ENCODE peak calls at places on chromosome 19, in four cellular contexts. D is uterus, K is gastrocnemius medialis, V is IMR-90. A is an unnamed sample.

GRCh38 chr19:1000095-1000494 is at the start of gene GRIN3B:
- DNase-seq in K (no peak), D (no peak), V (peak), A (no peak)

GRCh38 chr19:40335101-40335500 is 13.1 kb downstream of the C19orf47 start:
- DNase-seq in V (no peak), D (no peak), K (no peak), A (no peak)

GRCh38 chr19:44752816-44753618 is 4.5 kb downstream of the BCL3 start:
- DNase-seq in V (peak), K (peak), D (peak), A (peak)

GRCh38 chr19:50496189-50497029 is 14.6 kb downstream of the JOSD2 start:
- DNase-seq in D (no peak), V (no peak), K (peak), A (no peak)

GRCh38 chr19:35314031-35314430 is 15.0 kb upstream of the CD22 start:
- DNase-seq in K (no peak), V (no peak), D (no peak), A (no peak)

GRCh38 chr19:29622191-29623070 is 16.3 kb downstream of the POP4 start:
- DNase-seq in K (no peak), D (no peak), V (no peak), A (no peak)

GRCh38 chr19:3670796-3671679 is 29.2 kb downstream of the PIP5K1C start:
- DNase-seq in K (peak), D (peak), V (peak), A (peak)

GRCh38 chr19:29805026-29805925 is 6.5 kb upstream of the CCNE1 start:
- DNase-seq in K (no peak), V (peak), D (no peak), A (no peak)

GRCh38 chr19:3586124-3586626 is 897 bp downstream of the GIPC3 start:
- DNase-seq in K (no peak), D (no peak), V (no peak), A (no peak)

DNA sequence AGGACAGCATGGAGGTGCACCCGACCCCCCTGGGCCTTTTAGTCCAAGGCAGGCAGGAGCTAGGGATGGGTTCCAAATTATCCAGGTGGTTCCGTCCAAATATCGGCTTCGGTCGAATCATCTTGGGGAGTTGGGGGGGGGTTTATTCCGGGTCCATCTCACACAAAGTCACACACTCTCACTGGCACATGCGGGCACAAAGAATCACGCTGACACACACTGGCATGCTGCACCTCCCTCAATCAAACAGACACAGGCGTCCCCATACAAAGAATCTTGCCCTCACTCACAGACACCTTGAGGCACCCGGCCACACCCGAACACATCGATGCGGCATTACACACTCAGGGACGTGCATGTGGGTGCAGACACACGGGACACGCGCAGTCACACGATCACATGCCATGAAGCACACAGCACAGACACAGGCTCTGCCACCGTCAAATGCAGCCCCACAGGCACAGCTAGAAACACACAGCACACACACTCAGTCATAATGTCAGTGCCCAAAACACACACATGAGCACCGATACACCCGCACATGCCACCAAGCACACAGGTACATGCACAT is 7.8 kb downstream of the NFIX start:
- DNase-seq in V (no peak), K (peak), D (no peak), A (peak)
- TF ChIP-seq CTCF in V (no peak), K (no peak), D (no peak), A (no peak)

DNA sequence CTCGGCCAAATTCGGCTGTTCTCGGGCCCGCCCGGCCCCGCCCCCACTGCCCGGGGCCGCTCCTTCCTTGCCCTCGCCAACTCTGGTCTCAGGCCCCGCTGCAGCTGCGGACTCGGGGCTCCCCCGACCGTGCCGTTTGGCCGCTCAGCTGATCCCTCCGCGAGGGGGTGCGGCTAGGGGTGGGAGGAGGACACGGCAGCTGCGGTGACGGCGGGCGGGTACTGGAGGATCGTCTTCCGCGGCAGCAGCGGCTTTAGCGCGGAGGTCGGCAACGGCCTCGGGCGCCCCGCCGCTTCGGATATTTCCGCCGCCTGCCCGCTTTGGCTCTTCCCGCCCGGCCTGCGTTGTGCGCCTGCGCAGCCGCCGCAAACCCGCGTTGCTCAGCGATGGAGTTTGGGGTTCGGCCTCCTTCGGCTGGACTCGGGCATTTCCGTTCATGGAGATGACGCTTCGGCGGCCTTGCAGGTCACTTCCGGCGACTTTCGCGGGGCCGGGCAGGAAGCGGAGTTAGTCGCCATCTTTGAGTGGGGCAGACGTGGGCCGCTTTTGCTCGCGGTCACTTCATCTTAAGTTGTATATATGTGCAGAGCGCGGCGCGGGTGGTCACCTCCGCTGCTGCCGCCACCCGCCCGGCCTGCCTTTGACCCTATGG is 338 bp upstream of the UBE2M start:
- DNase-seq in V (peak), D (peak), K (peak), A (peak)
- TF ChIP-seq POLR2A in V (peak), D (peak), K (peak), A (peak)

GRCh38 chr19:7539827-7540425 is 4.4 kb downstream of the PNPLA6 start:
- DNase-seq in D (no peak), K (no peak), V (no peak), A (no peak)

GRCh38 chr19:7542556-7543348 is 7.2 kb downstream of the PNPLA6 start:
- DNase-seq in V (no peak), K (no peak), D (no peak), A (no peak)

GRCh38 chr19:7540761-7541480 is 5.4 kb downstream of the PNPLA6 start:
- DNase-seq in V (peak), K (no peak), D (no peak), A (no peak)

GRCh38 chr19:7541481-7541824 is 5.9 kb downstream of the PNPLA6 start:
- DNase-seq in D (no peak), K (no peak), V (no peak), A (no peak)

GRCh38 chr19:7541828-7542443 is 6.4 kb downstream of the PNPLA6 start:
- DNase-seq in K (no peak), D (no peak), V (no peak), A (no peak)
- TF ChIP-seq CTCF in K (no peak), D (no peak), V (no peak), A (no peak)

GRCh38 chr19:10332965-10333757 is at the start of gene RAVER1:
- DNase-seq in V (peak), K (peak), D (peak), A (peak)
- TF ChIP-seq POLR2A in V (peak), K (peak), D (peak), A (peak)

GRCh38 chr19:41399525-41399924 is 1.9 kb downstream of the BCKDHA start:
- DNase-seq in D (no peak), V (no peak), K (no peak), A (no peak)

GRCh38 chr19:41397086-41398041 is at the start of the genes BCKDHA and EXOSC5:
- DNase-seq in D (peak), K (peak), V (peak), A (peak)

GRCh38 chr19:41399091-41399490 is 1.5 kb downstream of the BCKDHA start:
- DNase-seq in D (no peak), K (no peak), V (no peak), A (no peak)

GRCh38 chr19:41398042-41398403 is 405 bp downstream of the BCKDHA start:
- DNase-seq in D (no peak), K (no peak), V (no peak), A (no peak)

DNA sequence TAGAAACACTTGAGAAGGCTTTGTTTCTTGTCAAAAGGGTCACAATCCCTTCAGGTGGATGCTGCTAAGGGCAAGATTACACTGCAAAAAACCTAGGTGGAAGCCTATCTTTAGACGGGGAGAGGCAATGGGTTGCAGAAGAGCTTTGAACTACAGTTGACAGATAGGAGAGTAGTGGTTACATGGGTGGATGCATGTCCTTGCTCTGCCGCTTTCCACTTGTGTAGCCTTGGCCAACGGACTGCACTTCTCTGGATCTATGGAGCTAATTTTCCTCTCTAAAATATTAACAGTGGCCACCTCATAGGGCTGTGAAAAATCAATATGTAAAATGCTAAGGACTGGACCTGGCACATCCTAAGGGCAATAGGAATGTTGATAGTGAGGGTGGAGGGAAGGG is 985 bp downstream of the BCKDHA start:
- DNase-seq in K (no peak), V (no peak), D (no peak), A (no peak)
- TF ChIP-seq CTCF in K (no peak), V (no peak), D (no peak), A (no peak)

GRCh38 chr19:56966225-56966696 is 125.7 kb upstream of the PEG3 start:
- DNase-seq in K (no peak), D (peak), V (no peak), A (no peak)
- TF ChIP-seq POLR2A in K (no peak), D (no peak), V (no peak), A (no peak)

GRCh38 chr19:18860725-18861124 is 29.0 kb downstream of the UPF1 start:
- DNase-seq in V (no peak), D (no peak), K (no peak), A (no peak)

GRCh38 chr19:18858906-18859646 is 27.3 kb downstream of the UPF1 start:
- DNase-seq in K (no peak), V (no peak), D (no peak), A (no peak)

GRCh38 chr19:18861235-18861634 is 29.5 kb downstream of the UPF1 start:
- DNase-seq in K (no peak), D (no peak), V (no peak), A (no peak)

GRCh38 chr19:18859676-18860301 is 28.0 kb downstream of the UPF1 start:
- DNase-seq in D (peak), K (peak), V (no peak), A (no peak)

GRCh38 chr19:18860302-18860700 is 28.5 kb downstream of the UPF1 start:
- DNase-seq in K (no peak), V (no peak), D (no peak), A (no peak)
- TF ChIP-seq CTCF in K (no peak), V (no peak), D (no peak), A (no peak)

GRCh38 chr19:12769689-12770088 is 5.7 kb downstream of the HOOK2 start:
- DNase-seq in V (no peak), K (peak), D (no peak), A (no peak)
- TF ChIP-seq POLR2A in V (no peak), K (peak), D (no peak), A (no peak)